ENCODE peak calls at places on chromosomes 5 and 9, in five cellular contexts. E is prostate gland, C is transverse colon, J is spleen, W is vagina. U is an unnamed sample.

GRCh38 chr9:119811030-119811429 is 441.8 kb upstream of the BRINP1 start:
- DNase-seq in E (no peak), C (no peak), J (no peak), W (no peak), U (no peak)

GRCh38 chr9:25964239-25964638 is 286.0 kb upstream of the TUSC1 start:
- DNase-seq in E (peak; percentile 40), C (no peak), J (no peak), W (no peak), U (no peak)

GRCh38 chr5:153463806-153464205 is 26.7 kb upstream of the GRIA1 start:
- DNase-seq in E (no peak), C (no peak), J (no peak), W (no peak), U (no peak)

GRCh38 chr9:134222018-134222573 is 57.7 kb upstream of the RNU6ATAC start:
- DNase-seq in E (no peak), C (no peak), J (peak; percentile 63), W (no peak), U (no peak)

GRCh38 chr9:6096821-6097220 is 81.4 kb upstream of the RANBP6 start:
- DNase-seq in E (no peak), C (no peak), J (no peak), W (no peak), U (no peak)

GRCh38 chr5:82534891-82535395 is 256.8 kb upstream of the RPS23 start:
- DNase-seq in E (no peak), C (no peak), J (no peak), W (no peak), U (no peak)

GRCh38 chr5:74318985-74319563 is 321.5 kb downstream of the ENC1 start:
- DNase-seq in E (no peak), C (no peak), J (no peak), W (no peak), U (no peak)

GRCh38 chr9:89489548-89490527 is 8.1 kb downstream of the SEMA4D start:
- DNase-seq in E (no peak), C (no peak), J (no peak), W (no peak), U (no peak)

GRCh38 chr5:78718827-78719226 is 70.3 kb upstream of the LHFPL2 start:
- DNase-seq in E (no peak), C (no peak), J (no peak), W (no peak), U (no peak)

GRCh38 chr5:141664733-141665461 is 13.7 kb upstream of the FCHSD1 start:
- DNase-seq in E (peak; percentile 73), C (peak; percentile 86), J (peak; percentile 93), W (no peak), U (peak; percentile 76)

GRCh38 chr5:179918742-179919486 is 11.2 kb upstream of the TBC1D9B start:
- DNase-seq in E (no peak), C (no peak), J (no peak), W (no peak), U (peak; percentile 69)

GRCh38 chr5:170522211-170523128 is 18.6 kb downstream of the KCNIP1 start:
- DNase-seq in E (peak; percentile 85), C (no peak), J (no peak), W (no peak), U (no peak)

GRCh38 chr5:60959156-60959555 is 14.2 kb downstream of the NDUFAF2 start:
- DNase-seq in E (no peak), C (no peak), J (no peak), W (no peak), U (no peak)

GRCh38 chr9:38066907-38067610 is 2.0 kb downstream of the SHB start:
- DNase-seq in E (peak; percentile 72), C (peak; percentile 80), J (peak; percentile 83), W (no peak), U (peak; percentile 84)

GRCh38 chr9:104091708-104092107 is 2.4 kb upstream of the SMC2 start:
- DNase-seq in E (no peak), C (peak; percentile 51), J (no peak), W (no peak), U (no peak)

GRCh38 chr9:86891091-86891490 is 56.2 kb downstream of the GAS1 start:
- DNase-seq in E (no peak), C (no peak), J (no peak), W (no peak), U (no peak)

GRCh38 chr9:100598641-100599145 is 20.8 kb downstream of the CAVIN4 start:
- DNase-seq in E (peak; percentile 78), C (peak; percentile 90), J (peak; percentile 94), W (no peak), U (peak; percentile 82)

GRCh38 chr9:121187681-121188305 is 13.9 kb downstream of the RAB14 start:
- DNase-seq in E (no peak), C (no peak), J (no peak), W (no peak), U (no peak)

GRCh38 chr5:93304851-93305250 is 276.2 kb downstream of the NR2F1-AS1 start:
- DNase-seq in E (no peak), C (no peak), J (no peak), W (no peak), U (no peak)

GRCh38 chr5:171155621-171156020 is 153.4 kb upstream of the TLX3 start:
- DNase-seq in E (no peak), C (no peak), J (no peak), W (no peak), U (no peak)

GRCh38 chr5:94039101-94039500 is 297.7 kb upstream of the POU5F2 start:
- DNase-seq in E (no peak), C (no peak), J (no peak), W (no peak), U (no peak)

GRCh38 chr5:59174248-59174844 is 591.5 kb downstream of the RAB3C start:
- DNase-seq in E (peak; percentile 22), C (no peak), J (no peak), W (no peak), U (no peak)

GRCh38 chr5:111299067-111299481 is 74.9 kb downstream of the CAMK4 start:
- DNase-seq in E (no peak), C (no peak), J (no peak), W (no peak), U (no peak)

GRCh38 chr9:95852059-95853032 is 23.1 kb upstream of the ERCC6L2 start:
- DNase-seq in E (no peak), C (no peak), J (no peak), W (no peak), U (no peak)

GRCh38 chr5:95261369-95262175 is 23.3 kb downstream of the MCTP1 start:
- DNase-seq in E (no peak), C (no peak), J (no peak), W (no peak), U (no peak)

GRCh38 chr9:35774907-35775635 is 16.3 kb upstream of the NPR2 start:
- DNase-seq in E (no peak), C (no peak), J (no peak), W (no peak), U (no peak)

GRCh38 chr5:157247267-157247666 is 18.7 kb upstream of the CYFIP2 start:
- DNase-seq in E (no peak), C (no peak), J (no peak), W (no peak), U (no peak)

GRCh38 chr9:109775516-109775915 is 4.5 kb upstream of the PALM2AKAP2 start:
- DNase-seq in E (no peak), C (no peak), J (no peak), W (no peak), U (no peak)

GRCh38 chr5:81856948-81857928 is 106.3 kb upstream of the SSBP2 start:
- DNase-seq in E (peak; percentile 49), C (peak; percentile 38), J (peak; percentile 78), W (no peak), U (peak; percentile 70)

GRCh38 chr5:159301351-159301911 is 28.9 kb downstream of the IL12B start:
- DNase-seq in E (no peak), C (no peak), J (no peak), W (no peak), U (no peak)

DNA sequence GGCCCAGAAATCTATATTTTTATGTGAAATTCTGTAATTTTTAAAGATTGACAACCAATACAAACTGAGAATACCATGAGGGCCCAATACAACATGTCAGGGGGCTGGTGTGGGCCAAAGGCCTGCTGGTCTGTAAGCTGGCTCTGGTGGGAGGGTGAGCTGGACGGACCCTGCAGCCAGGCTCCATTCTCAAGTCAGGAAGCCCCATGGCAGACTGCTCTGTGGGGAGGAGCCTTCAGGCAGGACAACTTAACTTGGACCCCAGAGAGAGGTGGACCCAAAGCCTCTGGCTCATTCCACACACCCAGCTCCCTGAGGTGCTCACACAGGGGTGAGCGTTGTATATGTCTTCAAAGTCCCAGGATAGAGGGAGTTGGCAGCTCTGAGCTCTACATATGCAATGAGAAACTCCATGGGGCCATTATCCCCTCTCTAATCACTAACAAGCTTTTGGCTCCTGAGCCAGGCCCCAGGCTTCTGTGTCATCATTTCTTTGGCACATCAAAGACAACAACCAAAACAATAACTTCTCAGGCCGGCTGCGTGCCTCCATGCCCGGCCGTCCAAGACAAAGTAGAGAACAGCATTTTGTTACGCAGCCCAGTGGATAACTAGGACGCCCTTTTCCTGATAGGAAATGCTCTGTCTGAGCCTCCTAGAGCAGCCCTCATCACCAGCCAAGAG is 6.4 kb downstream of the SEPTIN8 start:
- DNase-seq in E (no peak), C (no peak), J (peak; percentile 49), W (no peak), U (peak; percentile 80)
- TF ChIP-seq POLR2A in E (no peak), C (no peak), J (no peak), W (no peak), U (no peak)

GRCh38 chr9:137302176-137303030 is at the start of gene NRARP:
- DNase-seq in E (peak; percentile 94), C (peak; percentile 95), J (peak; percentile 96), W (no peak), U (peak; percentile 88)
- TF ChIP-seq POLR2AphosphoS5 in E (peak; percentile 94), C (peak; percentile 90), J (peak; percentile 90), W (no peak), U (no peak)

DNA sequence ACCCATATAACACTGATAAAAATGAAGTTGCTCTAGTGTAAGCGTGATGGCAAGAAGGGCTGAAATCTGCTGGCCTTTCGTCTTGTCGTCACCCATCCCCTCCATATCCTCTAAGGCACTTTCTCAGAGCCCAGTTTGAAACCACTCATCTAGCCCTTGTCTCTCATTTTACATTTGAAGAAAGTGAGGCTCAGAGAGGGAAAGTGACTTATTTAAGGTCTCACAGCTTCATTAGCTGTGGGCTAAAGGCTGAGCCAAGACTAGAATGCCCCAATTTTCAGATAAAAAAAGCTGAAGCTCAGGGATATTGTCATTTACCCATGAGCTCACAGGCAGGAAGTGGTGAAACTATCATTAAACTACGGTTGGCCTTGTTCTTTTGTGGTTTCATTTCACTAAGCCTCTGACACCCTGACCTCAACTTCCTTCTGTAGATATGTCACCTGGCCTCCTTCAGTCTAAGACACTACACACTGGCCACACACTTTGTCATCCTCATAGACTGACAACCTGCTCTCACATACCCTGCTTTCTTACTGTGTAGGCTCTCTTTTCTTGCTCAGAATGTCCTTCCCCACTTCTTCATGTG is 176.7 kb upstream of the DMAC1 start:
- DNase-seq in E (no peak), C (peak; percentile 15), J (no peak), W (no peak), U (no peak)
- TF ChIP-seq POLR2A in E (no peak), C (peak; percentile 29), J (no peak), W (no peak), U (no peak)

GRCh38 chr5:57298985-57299491 is 125.2 kb downstream of the GPBP1 start:
- DNase-seq in E (peak; percentile 5), C (peak; percentile 30), J (no peak), W (peak; percentile 74), U (no peak)

GRCh38 chr5:57302643-57303042 is 128.8 kb downstream of the GPBP1 start:
- DNase-seq in E (no peak), C (no peak), J (no peak), W (no peak), U (no peak)

GRCh38 chr5:57302164-57302563 is 128.3 kb downstream of the GPBP1 start:
- DNase-seq in E (no peak), C (peak; percentile 64), J (no peak), W (no peak), U (no peak)

GRCh38 chr5:57299945-57300344 is 126.1 kb downstream of the GPBP1 start:
- DNase-seq in E (no peak), C (no peak), J (no peak), W (peak; percentile 52), U (no peak)

GRCh38 chr5:57298295-57298984 is 124.6 kb downstream of the GPBP1 start:
- DNase-seq in E (peak; percentile 82), C (peak; percentile 94), J (peak; percentile 78), W (peak; percentile 88), U (peak; percentile 92)
- TF ChIP-seq POLR2AphosphoS5 in E (peak; percentile 26), C (no peak), J (no peak), W (peak; percentile 26), U (no peak)

U was measured in suprapubic skin.